ENCODE peak calls at places on chromosomes 5 and 9, in ten cellular contexts. K, D, T, R, A, V, B, Z, L and S are unnamed samples.

GRCh38 chr5:171906703-171907590 is 99.5 kb downstream of the FBXW11 start:
- DNase-seq in K (no peak), D (no peak), T (no peak), R (no peak), A (no peak), V (no peak), B (no peak), Z (no peak), L (no peak), S (no peak)

GRCh38 chr9:79246170-79246569 is 325.6 kb upstream of the TLE4 start:
- DNase-seq in K (no peak), D (no peak), T (no peak), R (no peak), A (no peak), V (no peak), B (no peak), Z (no peak), L (no peak), S (no peak)

GRCh38 chr9:77277719-77278118 is 100.4 kb downstream of the VPS13A start:
- DNase-seq in K (no peak), D (no peak), T (no peak), R (no peak), A (no peak), V (no peak), B (no peak), Z (no peak), L (no peak), S (no peak)

GRCh38 chr9:109320734-109321448 is at the start of gene EPB41L4B:
- DNase-seq in K (peak), D (peak), T (peak), R (peak), A (peak), V (peak), B (peak), Z (peak), L (peak), S (peak)

GRCh38 chr5:1562599-1562998 is 38.8 kb upstream of the LPCAT1 start:
- DNase-seq in K (no peak), D (no peak), T (no peak), R (no peak), A (no peak), V (no peak), B (no peak), Z (no peak), L (no peak), S (no peak)

GRCh38 chr9:125990186-125990792 is 243.1 kb downstream of the PBX3 start:
- DNase-seq in K (peak), D (no peak), T (no peak), R (no peak), A (no peak), V (no peak), B (no peak), Z (no peak), L (no peak), S (no peak)

GRCh38 chr5:158978061-158978745 is 121.5 kb downstream of the EBF1 start:
- DNase-seq in K (no peak), D (no peak), T (no peak), R (peak), A (no peak), V (no peak), B (peak), Z (no peak), L (no peak), S (no peak)

GRCh38 chr5:145637396-145637795 is 197.7 kb downstream of the PRELID2 start:
- DNase-seq in K (no peak), D (no peak), T (no peak), R (no peak), A (no peak), V (no peak), B (no peak), Z (no peak), L (no peak), S (no peak)

GRCh38 chr9:136544549-136545064 is 1.2 kb downstream of the NOTCH1 start:
- DNase-seq in K (no peak), D (no peak), T (peak), R (peak), A (no peak), V (peak), B (no peak), Z (peak), L (peak), S (peak)

GRCh38 chr5:169861934-169862333 is 118.4 kb downstream of the INSYN2B start:
- DNase-seq in K (no peak), D (no peak), T (peak), R (peak), A (no peak), V (no peak), B (peak), Z (no peak), L (no peak), S (no peak)

GRCh38 chr5:56247596-56247995 is 14.5 kb upstream of the ANKRD55 start:
- DNase-seq in K (no peak), D (no peak), T (peak), R (no peak), A (no peak), V (no peak), B (peak), Z (no peak), L (no peak), S (no peak)

GRCh38 chr5:10756539-10756938 is 4.5 kb downstream of the DAP start:
- DNase-seq in K (no peak), D (no peak), T (peak), R (peak), A (no peak), V (no peak), B (no peak), Z (no peak), L (no peak), S (no peak)

GRCh38 chr9:124886866-124887492 is 25.0 kb downstream of the ARPC5L start:
- DNase-seq in K (no peak), D (no peak), T (no peak), R (no peak), A (no peak), V (no peak), B (no peak), Z (no peak), L (no peak), S (no peak)

GRCh38 chr5:106875591-106876297 is 795.0 kb downstream of the EFNA5 start:
- DNase-seq in K (no peak), D (no peak), T (peak), R (peak), A (no peak), V (no peak), B (no peak), Z (no peak), L (no peak), S (no peak)

GRCh38 chr5:179060116-179061008 is at the start of gene ZNF354C:
- DNase-seq in K (peak), D (peak), T (peak), R (no peak), A (peak), V (peak), B (peak), Z (peak), L (peak), S (peak)

GRCh38 chr9:109319072-109319630 is 1.7 kb downstream of the EPB41L4B start:
- DNase-seq in K (no peak), D (no peak), T (no peak), R (peak), A (peak), V (peak), B (no peak), Z (no peak), L (no peak), S (no peak)

GRCh38 chr5:37836173-37837100 is 3.4 kb downstream of the GDNF start:
- DNase-seq in K (no peak), D (no peak), T (peak), R (peak), A (no peak), V (no peak), B (no peak), Z (no peak), L (no peak), S (no peak)

GRCh38 chr5:33608476-33609026 is 167.8 kb downstream of the TARS1 start:
- DNase-seq in K (no peak), D (no peak), T (no peak), R (no peak), A (no peak), V (no peak), B (no peak), Z (no peak), L (no peak), S (no peak)

GRCh38 chr9:12695474-12695873 is 2.3 kb downstream of the TYRP1 start:
- DNase-seq in K (no peak), D (no peak), T (peak), R (no peak), A (no peak), V (no peak), B (no peak), Z (no peak), L (no peak), S (peak)

GRCh38 chr9:99249619-99250018 is 27.5 kb downstream of the SEC61B start:
- DNase-seq in K (no peak), D (no peak), T (no peak), R (no peak), A (no peak), V (no peak), B (no peak), Z (no peak), L (no peak), S (no peak)

GRCh38 chr9:34650816-34651215 is 1.2 kb upstream of the IL11RA start:
- DNase-seq in K (no peak), D (no peak), T (no peak), R (no peak), A (no peak), V (no peak), B (no peak), Z (no peak), L (no peak), S (no peak)

GRCh38 chr5:125190232-125191051 is 444.0 kb upstream of the ZNF608 start:
- DNase-seq in K (no peak), D (no peak), T (peak), R (peak), A (peak), V (no peak), B (no peak), Z (no peak), L (no peak), S (no peak)

GRCh38 chr9:89421595-89421994 is 76.3 kb downstream of the SEMA4D start:
- DNase-seq in K (no peak), D (no peak), T (no peak), R (no peak), A (no peak), V (no peak), B (peak), Z (no peak), L (no peak), S (no peak)

GRCh38 chr9:33230756-33231691 is 8.9 kb upstream of the SPINK4 start:
- DNase-seq in K (no peak), D (no peak), T (no peak), R (peak), A (peak), V (no peak), B (no peak), Z (no peak), L (no peak), S (no peak)

GRCh38 chr9:134375430-134376385 is 49.5 kb downstream of the RXRA start:
- DNase-seq in K (no peak), D (no peak), T (peak), R (no peak), A (no peak), V (peak), B (peak), Z (no peak), L (no peak), S (no peak)